ENCODE peak calls at places on chromosomes 12 and 14, in six cellular contexts. One of them, this sample, is unnamed.
A peak's percentile ranks its signal among the peaks of the same experiment; 100 is the strongest.

GRCh38 chr12:9391751-9392240 is 183.6 kb upstream of the PZP start:
- DNase-seq in MM.1S: no peak
- DNase-seq in astrocyte: no peak
- DNase-seq in IMR-90: no peak
- DNase-seq in PC-3: no peak
- DNase-seq in SK-N-SH: no peak
- DNase-seq in this sample: no peak

GRCh38 chr14:53692451-53693330 is 263.9 kb downstream of the BMP4 start:
- DNase-seq in astrocyte: no peak
- DNase-seq in PC-3: no peak
- DNase-seq in IMR-90: no peak
- DNase-seq in MM.1S: no peak
- DNase-seq in SK-N-SH: no peak
- DNase-seq in this sample: no peak

GRCh38 chr12:82057770-82058169 is 298.6 kb upstream of the PPFIA2 start:
- DNase-seq in MM.1S: peak; percentile 61
- DNase-seq in IMR-90: no peak
- DNase-seq in SK-N-SH: no peak
- DNase-seq in PC-3: peak; percentile 36
- DNase-seq in astrocyte: peak; percentile 43
- DNase-seq in this sample: no peak

GRCh38 chr12:116559080-116559329 is 176 bp upstream of the MAP1LC3B2 start:
- DNase-seq in SK-N-SH: no peak
- DNase-seq in PC-3: no peak
- DNase-seq in astrocyte: no peak
- DNase-seq in IMR-90: no peak
- DNase-seq in MM.1S: peak; percentile 52
- DNase-seq in this sample: no peak

GRCh38 chr12:3770891-3771290 is 18.0 kb upstream of the CRACR2A start:
- DNase-seq in SK-N-SH: no peak
- DNase-seq in IMR-90: peak; percentile 61
- DNase-seq in MM.1S: no peak
- DNase-seq in PC-3: peak; percentile 86
- DNase-seq in astrocyte: peak; percentile 51
- DNase-seq in this sample: peak; percentile 37

GRCh38 chr14:37599527-37600368 is 4.3 kb downstream of the TTC6 start:
- DNase-seq in SK-N-SH: no peak
- DNase-seq in astrocyte: no peak
- DNase-seq in MM.1S: no peak
- DNase-seq in IMR-90: no peak
- DNase-seq in PC-3: peak; percentile 63
- DNase-seq in this sample: peak; percentile 28

GRCh38 chr14:37864861-37865718 is 269.7 kb downstream of the TTC6 start:
- DNase-seq in IMR-90: peak; percentile 7
- DNase-seq in PC-3: peak; percentile 62
- DNase-seq in astrocyte: peak; percentile 39
- DNase-seq in SK-N-SH: no peak
- DNase-seq in MM.1S: no peak
- DNase-seq in this sample: peak; percentile 53

GRCh38 chr12:10140001-10140400 is 10.0 kb upstream of the CLEC7A start:
- DNase-seq in SK-N-SH: peak; percentile 10
- DNase-seq in astrocyte: peak; percentile 30
- DNase-seq in MM.1S: peak; percentile 86
- DNase-seq in PC-3: peak; percentile 63
- DNase-seq in IMR-90: peak; percentile 70
- DNase-seq in this sample: peak; percentile 54

GRCh38 chr12:32896438-32897275 is at the start of gene PKP2:
- DNase-seq in MM.1S: peak; percentile 91
- DNase-seq in PC-3: peak; percentile 93
- DNase-seq in astrocyte: no peak
- DNase-seq in SK-N-SH: peak; percentile 96
- DNase-seq in IMR-90: no peak
- DNase-seq in this sample: no peak

GRCh38 chr12:90712671-90713070 is 242.3 kb downstream of the CCER1 start:
- DNase-seq in IMR-90: no peak
- DNase-seq in astrocyte: no peak
- DNase-seq in MM.1S: no peak
- DNase-seq in SK-N-SH: no peak
- DNase-seq in PC-3: peak; percentile 44
- DNase-seq in this sample: peak; percentile 45

GRCh38 chr14:24275524-24276139 is 4.2 kb upstream of the RABGGTA start:
- DNase-seq in SK-N-SH: no peak
- DNase-seq in astrocyte: no peak
- DNase-seq in IMR-90: no peak
- DNase-seq in MM.1S: no peak
- DNase-seq in PC-3: no peak
- DNase-seq in this sample: no peak

GRCh38 chr12:43551971-43552559 is at the start of gene ADAMTS20:
- DNase-seq in IMR-90: peak; percentile 3
- DNase-seq in SK-N-SH: peak; percentile 93
- DNase-seq in MM.1S: no peak
- DNase-seq in astrocyte: peak; percentile 4
- DNase-seq in PC-3: no peak
- DNase-seq in this sample: peak; percentile 65

GRCh38 chr14:33646692-33647260 is 304.1 kb downstream of the EGLN3 start:
- DNase-seq in SK-N-SH: no peak
- DNase-seq in astrocyte: peak; percentile 91
- DNase-seq in IMR-90: peak; percentile 49
- DNase-seq in MM.1S: no peak
- DNase-seq in PC-3: peak; percentile 74
- DNase-seq in this sample: peak; percentile 17

GRCh38 chr12:92503029-92503931 is 199.5 kb upstream of the PLEKHG7 start:
- DNase-seq in PC-3: no peak
- DNase-seq in SK-N-SH: no peak
- DNase-seq in IMR-90: no peak
- DNase-seq in MM.1S: no peak
- DNase-seq in astrocyte: no peak
- DNase-seq in this sample: no peak

GRCh38 chr12:106585862-106586534 is 3.2 kb downstream of the RFX4 start:
- DNase-seq in SK-N-SH: peak; percentile 47
- DNase-seq in MM.1S: no peak
- DNase-seq in PC-3: no peak
- DNase-seq in astrocyte: no peak
- DNase-seq in IMR-90: no peak
- DNase-seq in this sample: peak; percentile 11
- H3K27me3 ChIP-seq in SK-N-SH: peaks cover 88% of the 10 kb centered on the region
- H3K27me3 ChIP-seq in MM.1S: peaks cover 73% of the 10 kb centered on the region
- H3K27me3 ChIP-seq in PC-3: peaks cover 97% of the 10 kb centered on the region
- H3K27me3 ChIP-seq in astrocyte: peaks cover 84% of the 10 kb centered on the region
- H3K27me3 ChIP-seq in IMR-90: peaks cover 79% of the 10 kb centered on the region
- H3K27me3 ChIP-seq in this sample: peaks cover 67% of the 10 kb centered on the region

DNA sequence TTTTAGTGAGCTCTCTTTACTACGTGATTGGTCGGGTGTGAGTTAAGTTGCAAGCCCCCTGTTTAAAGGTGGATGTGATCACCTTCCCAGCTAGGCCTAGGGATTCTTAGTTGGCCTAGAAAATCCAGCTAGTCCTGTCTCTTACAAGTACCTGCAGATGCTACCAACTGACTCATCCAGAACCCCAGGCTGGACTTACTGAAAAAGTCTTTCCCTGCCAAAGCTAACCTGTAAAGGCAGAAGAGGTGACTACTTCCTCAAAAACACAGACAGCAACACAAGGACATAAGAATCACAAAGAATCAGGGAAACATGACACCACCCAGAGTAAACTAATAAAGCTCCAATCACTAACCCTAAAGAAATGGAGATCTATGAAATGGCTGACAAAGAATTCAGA is 39.1 kb upstream of the HIGD1C start:
- DNase-seq in MM.1S: no peak
- DNase-seq in astrocyte: no peak
- DNase-seq in PC-3: peak; percentile 14
- DNase-seq in IMR-90: no peak
- DNase-seq in SK-N-SH: no peak
- DNase-seq in this sample: no peak
- H3K9me3 ChIP-seq in MM.1S: no peaks in the 10 kb centered on the region
- H3K9me3 ChIP-seq in astrocyte: peaks cover 20% of the 10 kb centered on the region
- H3K9me3 ChIP-seq in PC-3: no peaks in the 10 kb centered on the region
- H3K9me3 ChIP-seq in IMR-90: peaks cover 43% of the 10 kb centered on the region
- H3K9me3 ChIP-seq in SK-N-SH: no peaks in the 10 kb centered on the region
- H3K9me3 ChIP-seq in this sample: peaks cover 65% of the 10 kb centered on the region

GRCh38 chr12:51307655-51308593 is 16.1 kb downstream of the BIN2 start:
- DNase-seq in PC-3: peak; percentile 94
- DNase-seq in MM.1S: no peak
- DNase-seq in astrocyte: peak; percentile 89
- DNase-seq in SK-N-SH: no peak
- DNase-seq in IMR-90: peak; percentile 87
- DNase-seq in this sample: peak; percentile 76
- H3K9ac ChIP-seq in PC-3: peak overlapping the region; percentile 46
- H3K9ac ChIP-seq in MM.1S: no peak overlapping the region
- H3K9ac ChIP-seq in astrocyte: no peak overlapping the region
- H3K9ac ChIP-seq in SK-N-SH: no peak overlapping the region
- H3K9ac ChIP-seq in IMR-90: no peak overlapping the region
- H3K9ac ChIP-seq in this sample: no peak overlapping the region

GRCh38 chr12:95661360-95661759 is 110.1 kb upstream of the USP44 start:
- DNase-seq in SK-N-SH: no peak
- DNase-seq in MM.1S: no peak
- DNase-seq in astrocyte: no peak
- DNase-seq in IMR-90: no peak
- DNase-seq in PC-3: no peak
- DNase-seq in this sample: no peak
- H3K27me3 ChIP-seq in SK-N-SH: no peaks in the 10 kb centered on the region
- H3K27me3 ChIP-seq in MM.1S: no peaks in the 10 kb centered on the region
- H3K27me3 ChIP-seq in astrocyte: no peaks in the 10 kb centered on the region
- H3K27me3 ChIP-seq in IMR-90: no peaks in the 10 kb centered on the region
- H3K27me3 ChIP-seq in PC-3: no peaks in the 10 kb centered on the region
- H3K27me3 ChIP-seq in this sample: no peaks in the 10 kb centered on the region

GRCh38 chr12:132888852-132889251 is 1.4 kb upstream of the CHFR start:
- DNase-seq in IMR-90: no peak
- DNase-seq in SK-N-SH: no peak
- DNase-seq in astrocyte: no peak
- DNase-seq in PC-3: no peak
- DNase-seq in MM.1S: no peak
- DNase-seq in this sample: no peak

GRCh38 chr12:132881853-132882252 is 5.6 kb downstream of the CHFR start:
- DNase-seq in PC-3: no peak
- DNase-seq in astrocyte: peak; percentile 10
- DNase-seq in SK-N-SH: no peak
- DNase-seq in IMR-90: peak; percentile 78
- DNase-seq in MM.1S: no peak
- DNase-seq in this sample: peak; percentile 29

GRCh38 chr12:132887513-132888341 is at the start of gene CHFR:
- DNase-seq in PC-3: peak; percentile 98
- DNase-seq in astrocyte: peak; percentile 95
- DNase-seq in SK-N-SH: peak; percentile 97
- DNase-seq in IMR-90: peak; percentile 96
- DNase-seq in MM.1S: no peak
- DNase-seq in this sample: peak; percentile 99

DNA sequence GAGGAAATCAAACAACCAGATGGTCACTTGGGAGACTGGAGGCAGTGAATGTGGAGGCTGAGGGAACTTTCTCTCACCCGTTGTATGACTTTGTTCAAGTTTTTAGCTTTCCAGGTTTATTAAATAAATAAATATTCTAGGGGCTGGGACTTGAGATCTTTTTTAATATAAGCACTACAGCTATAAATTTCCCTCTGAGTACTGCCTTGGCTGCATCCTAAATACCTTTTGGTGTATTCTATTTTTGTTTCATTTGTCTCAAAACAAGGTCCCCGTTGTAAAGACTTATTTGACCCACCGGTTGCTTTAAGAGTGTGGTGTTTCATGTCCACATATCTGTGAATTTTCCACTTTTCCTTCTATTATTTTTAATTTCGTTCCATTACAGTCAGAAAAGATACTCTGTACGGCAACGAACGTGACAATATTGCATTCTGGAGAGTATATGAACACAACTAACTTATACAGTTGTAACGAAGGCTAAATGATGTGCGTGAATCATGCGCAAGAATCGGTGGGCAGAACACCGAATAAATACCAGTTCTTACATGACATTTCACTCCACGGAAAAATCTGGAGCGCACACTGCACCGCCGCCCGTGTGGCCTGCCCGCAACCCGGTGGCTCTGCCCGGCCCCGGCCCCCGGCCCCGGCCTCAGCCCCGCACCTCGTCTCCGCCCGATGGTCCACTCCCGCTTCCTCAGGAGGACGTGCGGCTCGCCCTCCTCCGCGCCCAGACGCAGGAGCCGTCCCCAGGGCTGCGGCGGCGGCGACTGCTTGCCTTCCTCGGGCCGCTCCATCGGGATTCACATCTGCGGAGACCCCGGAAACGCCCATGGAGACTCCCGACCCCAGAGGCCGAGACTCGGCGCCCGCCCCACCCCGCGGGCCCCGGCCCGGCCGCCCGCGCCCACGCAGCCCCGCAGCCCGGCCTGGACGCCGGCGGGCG is 602 bp downstream of the CHFR start:
- DNase-seq in MM.1S: no peak
- DNase-seq in SK-N-SH: no peak
- DNase-seq in PC-3: no peak
- DNase-seq in IMR-90: peak; percentile 4
- DNase-seq in astrocyte: no peak
- DNase-seq in this sample: peak; percentile 60
- H3K9me3 ChIP-seq in MM.1S: no peaks in the 10 kb centered on the region
- H3K9me3 ChIP-seq in SK-N-SH: peaks cover 8% of the 10 kb centered on the region
- H3K9me3 ChIP-seq in PC-3: no peaks in the 10 kb centered on the region
- H3K9me3 ChIP-seq in IMR-90: no peaks in the 10 kb centered on the region
- H3K9me3 ChIP-seq in astrocyte: no peaks in the 10 kb centered on the region
- H3K9me3 ChIP-seq in this sample: no peaks in the 10 kb centered on the region

GRCh38 chr14:103472939-103473338 is 49.7 kb downstream of the CKB start:
- DNase-seq in astrocyte: peak; percentile 12
- DNase-seq in IMR-90: no peak
- DNase-seq in MM.1S: no peak
- DNase-seq in SK-N-SH: no peak
- DNase-seq in PC-3: no peak
- DNase-seq in this sample: no peak
- H3K9ac ChIP-seq in astrocyte: no peak overlapping the region
- H3K9ac ChIP-seq in IMR-90: no peak overlapping the region
- H3K9ac ChIP-seq in MM.1S: no peak overlapping the region
- H3K9ac ChIP-seq in SK-N-SH: no peak overlapping the region
- H3K9ac ChIP-seq in PC-3: no peak overlapping the region
- H3K9ac ChIP-seq in this sample: no peak overlapping the region

GRCh38 chr12:49100380-49100779 is 5.8 kb upstream of the DHH start:
- DNase-seq in astrocyte: no peak
- DNase-seq in MM.1S: no peak
- DNase-seq in PC-3: no peak
- DNase-seq in IMR-90: no peak
- DNase-seq in SK-N-SH: no peak
- DNase-seq in this sample: no peak
- H3K27me3 ChIP-seq in astrocyte: peaks cover 3% of the 10 kb centered on the region
- H3K27me3 ChIP-seq in MM.1S: no peaks in the 10 kb centered on the region
- H3K27me3 ChIP-seq in PC-3: no peaks in the 10 kb centered on the region
- H3K27me3 ChIP-seq in IMR-90: no peaks in the 10 kb centered on the region
- H3K27me3 ChIP-seq in SK-N-SH: no peaks in the 10 kb centered on the region
- H3K27me3 ChIP-seq in this sample: peaks cover under 1% of the 10 kb centered on the region

DNA sequence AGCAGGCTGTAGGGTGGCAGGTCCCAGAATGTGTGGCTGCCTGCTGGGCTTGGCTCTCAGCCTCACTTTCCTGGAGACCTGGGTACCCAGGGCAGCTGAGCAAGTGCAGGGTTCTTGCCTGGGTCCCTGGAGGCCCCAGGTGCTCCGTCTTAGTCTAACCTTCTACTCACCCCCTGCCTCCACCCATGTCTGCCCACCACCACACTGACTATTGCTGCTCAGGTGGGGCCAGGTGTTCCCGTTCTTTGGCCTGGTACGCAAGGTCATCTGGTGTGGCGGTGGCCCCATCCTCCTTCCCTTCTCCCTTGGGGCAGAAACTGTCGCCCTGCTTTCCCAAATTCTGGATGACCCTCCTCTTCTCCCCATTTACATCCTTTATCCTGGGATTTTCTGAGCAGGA is 319.9 kb downstream of the TMEM121 start:
- DNase-seq in astrocyte: no peak
- DNase-seq in MM.1S: no peak
- DNase-seq in IMR-90: no peak
- DNase-seq in PC-3: no peak
- DNase-seq in SK-N-SH: no peak
- DNase-seq in this sample: no peak
- H3K9me3 ChIP-seq in astrocyte: peaks cover 21% of the 10 kb centered on the region
- H3K9me3 ChIP-seq in MM.1S: no peaks in the 10 kb centered on the region
- H3K9me3 ChIP-seq in IMR-90: peaks cover 57% of the 10 kb centered on the region
- H3K9me3 ChIP-seq in PC-3: no peaks in the 10 kb centered on the region
- H3K9me3 ChIP-seq in SK-N-SH: no peaks in the 10 kb centered on the region
- H3K9me3 ChIP-seq in this sample: no peaks in the 10 kb centered on the region

This sample was measured in adipocyte.